ENCODE peak calls at places on chromosomes 13 and 19, in six cellular contexts. G, Y, W, C, X and S are unnamed samples.

GRCh38 chr13:36766295-36766694 is 52.7 kb upstream of the RFXAP start:
- DNase-seq in G (no peak), W (peak; percentile 74), X (no peak), Y (no peak), C (no peak), S (peak; percentile 40)

GRCh38 chr13:98994896-98995295 is 17.0 kb upstream of the DOCK9 start:
- DNase-seq in Y (no peak), C (no peak), G (no peak), X (no peak), W (no peak), S (no peak)

GRCh38 chr19:42066075-42066754 is 3.8 kb downstream of the GRIK5 start:
- DNase-seq in W (peak; percentile 24), C (no peak), X (peak; percentile 70), Y (no peak), G (no peak), S (no peak)

GRCh38 chr19:55563261-55563690 is 17.4 kb downstream of the ZNF579 start:
- DNase-seq in W (peak; percentile 66), X (no peak), C (no peak), G (no peak), Y (peak; percentile 53), S (no peak)

GRCh38 chr13:99231726-99232125 is 26.5 kb downstream of the GPR18 start:
- DNase-seq in G (no peak), C (no peak), X (no peak), W (no peak), Y (no peak), S (no peak)

GRCh38 chr13:45825124-45825650 is 26.4 kb downstream of the SIAH3 start:
- DNase-seq in Y (no peak), G (no peak), W (no peak), C (peak; percentile 11), X (no peak), S (no peak)

GRCh38 chr13:45826741-45827140 is 24.8 kb downstream of the SIAH3 start:
- DNase-seq in C (peak; percentile 33), G (no peak), X (no peak), W (no peak), Y (no peak), S (no peak)

GRCh38 chr13:36370108-36370429 is 23.9 kb upstream of the SPART start:
- DNase-seq in G (no peak), Y (no peak), W (no peak), C (no peak), X (no peak), S (no peak)

GRCh38 chr13:35014606-35015005 is 72.5 kb downstream of the NBEA start:
- DNase-seq in C (no peak), G (no peak), Y (no peak), W (no peak), X (peak; percentile 13), S (no peak)

GRCh38 chr13:110875243-110875642 is 39.6 kb downstream of the ANKRD10 start:
- DNase-seq in G (no peak), W (no peak), Y (no peak), X (no peak), C (no peak), S (no peak)

GRCh38 chr13:111886217-111886945 is 180.6 kb upstream of the SOX1 start:
- DNase-seq in G (no peak), X (no peak), C (no peak), Y (no peak), W (no peak), S (no peak)

GRCh38 chr13:49220856-49221614 is 897 bp downstream of the MLNR start:
- DNase-seq in W (no peak), G (no peak), X (peak; percentile 61), C (no peak), Y (no peak), S (no peak)

GRCh38 chr19:4980838-4981680 is 12.1 kb downstream of the KDM4B start:
- DNase-seq in C (no peak), G (no peak), W (no peak), Y (no peak), X (peak; percentile 36), S (no peak)

GRCh38 chr19:12788025-12788681 is 3.1 kb upstream of the JUNB start:
- DNase-seq in G (no peak), Y (no peak), C (no peak), X (no peak), W (peak; percentile 25), S (no peak)

GRCh38 chr13:46565808-46566750 is 13.1 kb downstream of the LRCH1 start:
- DNase-seq in G (no peak), C (no peak), X (no peak), Y (no peak), W (no peak), S (no peak)

GRCh38 chr13:28035146-28035782 is 46.8 kb upstream of the URAD start:
- DNase-seq in G (no peak), Y (peak; percentile 22), X (no peak), C (no peak), W (no peak), S (peak; percentile 44)

GRCh38 chr13:50370303-50370950 is 355.2 kb downstream of the KCNRG start:
- DNase-seq in C (no peak), Y (no peak), W (no peak), G (no peak), X (no peak), S (no peak)

GRCh38 chr19:18023596-18024212 is 15.7 kb downstream of the ARRDC2 start:
- DNase-seq in G (no peak), C (peak; percentile 90), X (no peak), W (peak; percentile 95), Y (peak; percentile 78), S (no peak)
- H3K27ac ChIP-seq in G (peak overlapping the region; percentile 84), C (peak overlapping the region; percentile 90), X (no peak overlapping the region), W (no peak overlapping the region), Y (peak overlapping the region; percentile 82), S (no peak overlapping the region)

GRCh38 chr19:46880440-46880839 is 19.6 kb downstream of the ARHGAP35 start:
- DNase-seq in G (no peak), Y (no peak), W (no peak), C (no peak), X (no peak), S (no peak)
- H3K27ac ChIP-seq in G (no peak overlapping the region), Y (no peak overlapping the region), W (no peak overlapping the region), C (no peak overlapping the region), X (no peak overlapping the region), S (no peak overlapping the region)

GRCh38 chr19:35169226-35169995 is 14.9 kb downstream of the FXYD5 start:
- DNase-seq in C (no peak), Y (no peak), G (no peak), X (no peak), W (no peak), S (no peak)
- H3K27ac ChIP-seq in C (no peak overlapping the region), Y (no peak overlapping the region), G (no peak overlapping the region), X (no peak overlapping the region), W (no peak overlapping the region), S (peak overlapping the region; percentile 55)

DNA sequence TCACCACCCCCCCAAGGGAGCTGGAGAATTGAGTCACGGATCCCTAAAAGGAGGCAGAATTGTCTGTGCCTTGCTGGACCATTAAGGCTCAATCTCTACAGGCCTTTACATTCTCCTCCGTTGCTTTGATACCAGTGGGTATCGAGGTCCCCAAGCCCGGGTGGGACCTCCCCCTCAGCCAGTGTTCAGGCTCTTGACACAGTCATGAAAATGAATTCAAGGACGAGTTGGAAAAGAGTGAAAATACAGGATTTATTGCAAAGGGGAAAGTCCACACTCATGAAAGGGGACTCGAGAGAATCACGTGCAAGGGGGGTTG is 5.6 kb downstream of the PPP1R15A start:
- DNase-seq in X (no peak), C (no peak), G (no peak), W (no peak), Y (no peak), S (no peak)
- H3K27ac ChIP-seq in X (no peak overlapping the region), C (peak overlapping the region; percentile 100), G (no peak overlapping the region), W (peak overlapping the region; percentile 22), Y (peak overlapping the region; percentile 100), S (peak overlapping the region; percentile 100)